ENCODE peak calls at places on chromosomes 3 and 15, in nine cellular contexts. T is type B pancreatic cell; L is pancreas; K is heart right ventricle; B is heart left ventricle; S is mucosa of descending colon; V is B cell; D is ascending aorta; A is CD8-positive, alpha-beta T cell. E is an unnamed sample.

GRCh38 chr15:76181705-76182107 is 121.9 kb downstream of the TMEM266 start:
- DNase-seq in S (no peak), B (no peak), T (no peak), L (no peak), A (no peak), V (no peak), K (no peak), D (no peak), E (no peak)

GRCh38 chr15:47471020-47471419 is 246.3 kb upstream of the SEMA6D start:
- DNase-seq in A (no peak), S (no peak), V (no peak), T (no peak), B (no peak), K (no peak), L (no peak), D (no peak), E (no peak)

GRCh38 chr15:42707068-42707467 is 29.9 kb downstream of the CDAN1 start:
- DNase-seq in D (no peak), S (no peak), L (no peak), B (no peak), V (no peak), K (no peak), T (no peak), A (no peak), E (no peak)

GRCh38 chr3:28595364-28595763 is 246.7 kb upstream of the AZI2 start:
- DNase-seq in T (no peak), K (no peak), D (no peak), S (no peak), L (no peak), V (no peak), A (no peak), B (no peak), E (no peak)

GRCh38 chr15:81261172-81261808 is 62.7 kb downstream of the STARD5 start:
- DNase-seq in S (no peak), T (no peak), L (no peak), A (no peak), K (no peak), D (no peak), V (no peak), B (no peak), E (peak)

GRCh38 chr3:156602424-156602823 is 47.5 kb upstream of the SSR3 start:
- DNase-seq in A (no peak), S (no peak), D (no peak), L (no peak), T (no peak), K (no peak), V (no peak), B (no peak), E (no peak)

GRCh38 chr3:153252963-153253362 is 90.9 kb downstream of the RAP2B start:
- DNase-seq in L (no peak), S (no peak), T (no peak), K (no peak), B (no peak), V (no peak), D (no peak), A (no peak), E (no peak)

GRCh38 chr3:46214751-46215352 is 6.7 kb upstream of the CCR1 start:
- DNase-seq in V (no peak), K (no peak), D (no peak), B (no peak), A (no peak), T (no peak), S (no peak), L (no peak), E (no peak)

GRCh38 chr15:69298697-69299441 is at the start of gene PAQR5:
- DNase-seq in S (peak), L (peak), D (no peak), V (no peak), T (no peak), B (no peak), K (peak), A (no peak), E (no peak)

GRCh38 chr15:82040395-82040794 is 5.4 kb downstream of the MEX3B start:
- DNase-seq in T (no peak), B (no peak), V (no peak), D (no peak), A (no peak), S (no peak), L (no peak), K (no peak), E (no peak)

GRCh38 chr3:32111560-32111959 is 5.1 kb downstream of the GPD1L start:
- DNase-seq in B (no peak), A (no peak), V (no peak), T (no peak), D (no peak), L (no peak), K (no peak), S (no peak), E (no peak)

GRCh38 chr15:84671211-84671610 is 13.2 kb upstream of the NMB start:
- DNase-seq in L (no peak), K (no peak), T (no peak), A (no peak), S (no peak), B (no peak), V (no peak), D (no peak), E (no peak)

GRCh38 chr15:42371125-42371524 is 11.8 kb downstream of the CAPN3 start:
- DNase-seq in D (no peak), B (no peak), T (no peak), A (no peak), V (no peak), K (no peak), S (no peak), L (no peak), E (no peak)

GRCh38 chr3:184241447-184242296 is 7.1 kb downstream of the ALG3 start:
- DNase-seq in B (peak), K (no peak), T (no peak), D (no peak), S (peak), V (no peak), A (no peak), L (peak), E (no peak)

GRCh38 chr3:45312836-45313493 is 75.4 kb upstream of the LARS2 start:
- DNase-seq in K (no peak), D (no peak), A (no peak), T (peak), V (no peak), B (no peak), L (no peak), S (no peak), E (peak)

GRCh38 chr3:43733459-43734384 is 43.0 kb downstream of the ABHD5 start:
- DNase-seq in B (no peak), L (no peak), A (no peak), S (no peak), T (no peak), K (peak), D (peak), V (no peak), E (no peak)

DNA sequence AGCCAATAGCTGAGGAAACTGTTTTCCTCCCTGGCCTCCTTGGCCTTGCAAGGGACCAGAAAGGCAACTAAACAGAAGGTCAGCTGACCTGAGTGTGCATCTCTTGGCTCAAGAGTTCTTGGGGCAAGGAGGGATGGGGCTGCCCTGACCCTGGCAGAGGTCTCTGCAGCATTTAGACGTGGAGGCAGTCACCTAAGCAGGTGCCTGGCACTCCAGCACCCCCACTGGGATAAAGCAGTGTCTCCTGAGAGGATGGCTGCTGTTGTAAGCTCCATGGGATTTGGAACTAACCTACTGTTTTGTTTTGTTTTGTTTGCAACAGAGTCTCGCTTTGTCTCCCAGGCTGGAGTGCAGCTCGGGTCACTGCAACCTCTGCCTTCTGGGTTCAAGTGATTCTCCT is 185.2 kb downstream of the TBC1D2B start:
- DNase-seq in D (no peak), K (no peak), T (no peak), L (no peak), B (peak), S (no peak), V (no peak), A (no peak), E (no peak)
- TF ChIP-seq CTCF in D (no peak), K (no peak), T (no peak), L (no peak), B (no peak), S (no peak), V (no peak), A (no peak), E (no peak)

DNA sequence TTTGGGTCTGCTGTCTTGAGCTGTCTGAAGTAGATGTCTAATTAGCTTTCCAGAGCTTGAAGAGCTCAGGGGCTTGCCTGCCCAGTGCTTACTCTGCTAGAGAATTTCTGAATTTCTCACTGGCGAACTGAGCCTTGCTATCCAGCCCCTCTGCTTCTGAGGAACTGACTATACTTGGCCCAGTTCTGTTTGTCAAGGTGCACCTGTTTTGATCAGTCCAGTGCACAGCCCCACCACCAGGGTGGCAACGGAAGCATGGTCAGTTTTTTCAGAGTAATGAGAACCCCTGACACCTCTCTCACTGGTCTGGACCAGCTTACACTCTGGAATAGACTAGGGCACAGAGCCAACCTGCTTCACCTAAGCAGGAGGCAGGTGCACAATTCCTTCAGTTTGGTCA is 25.2 kb downstream of the ITGB5 start:
- DNase-seq in K (no peak), S (no peak), D (no peak), A (no peak), T (no peak), L (no peak), B (no peak), V (no peak), E (no peak)
- TF ChIP-seq CTCF in K (no peak), S (no peak), D (no peak), A (no peak), T (no peak), L (no peak), B (no peak), V (no peak), E (no peak)

DNA sequence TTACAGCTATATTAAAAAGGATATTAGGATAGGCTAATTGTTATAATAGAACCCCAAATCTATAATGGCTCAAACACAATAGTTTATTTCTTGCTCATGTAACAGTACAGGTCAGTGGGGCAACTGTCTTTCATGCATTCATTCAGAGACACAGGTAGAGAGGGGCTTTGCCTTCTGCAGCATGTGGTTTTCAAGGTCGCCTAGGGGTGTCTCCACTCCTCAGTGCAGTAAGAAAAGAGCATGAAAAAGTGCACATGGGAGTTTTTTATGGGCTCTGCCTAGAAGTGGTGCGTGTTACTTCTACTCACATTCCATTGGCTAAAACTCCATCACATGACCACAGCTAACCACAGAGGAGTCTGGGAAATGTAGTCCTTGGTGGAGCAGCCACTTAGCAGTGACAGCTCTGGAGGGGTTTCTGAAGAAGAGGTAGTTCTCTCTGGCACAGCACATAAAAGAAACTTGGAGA is 1.8 kb downstream of the ZBTB38 start:
- DNase-seq in T (no peak), D (peak), L (no peak), V (peak), K (peak), A (peak), B (no peak), S (no peak), E (no peak)
- TF ChIP-seq CTCF in T (peak), D (peak), L (no peak), V (peak), K (peak), A (peak), B (peak), S (peak), E (peak)

GRCh38 chr3:129014793-129015345 is 13.8 kb downstream of the EFCC1 start:
- DNase-seq in L (peak), T (no peak), S (peak), K (no peak), V (no peak), A (no peak), B (no peak), D (no peak), E (no peak)

GRCh38 chr3:129016725-129017530 is 15.8 kb downstream of the EFCC1 start:
- DNase-seq in L (peak), T (no peak), V (peak), S (peak), B (peak), A (no peak), K (peak), D (no peak), E (no peak)

GRCh38 chr3:129015388-129016105 is 14.4 kb downstream of the EFCC1 start:
- DNase-seq in D (no peak), S (no peak), L (peak), K (peak), A (peak), T (no peak), V (no peak), B (peak), E (no peak)

GRCh38 chr3:129017531-129017899 is 16.4 kb downstream of the EFCC1 start:
- DNase-seq in L (no peak), B (no peak), T (no peak), K (no peak), V (no peak), S (no peak), A (no peak), D (no peak), E (no peak)

GRCh38 chr3:129016366-129016724 is 15.2 kb downstream of the EFCC1 start:
- DNase-seq in S (peak), L (no peak), B (no peak), K (no peak), V (peak), T (no peak), D (no peak), A (peak), E (no peak)
- TF ChIP-seq CTCF in S (peak), L (no peak), B (no peak), K (no peak), V (peak), T (no peak), D (no peak), A (peak), E (no peak)

GRCh38 chr3:190883141-190883540 is 20.6 kb upstream of the GMNC start:
- DNase-seq in S (no peak), D (no peak), B (no peak), K (no peak), V (no peak), T (no peak), A (no peak), L (no peak), E (no peak)

GRCh38 chr3:190877925-190878324 is 15.4 kb upstream of the GMNC start:
- DNase-seq in V (no peak), A (no peak), T (no peak), D (no peak), K (no peak), B (no peak), L (no peak), S (no peak), E (no peak)
- TF ChIP-seq CTCF in V (no peak), A (no peak), T (peak), D (no peak), K (peak), B (no peak), L (no peak), S (no peak), E (peak)

GRCh38 chr3:12954891-12955650 is 113.7 kb upstream of the RPL32 start:
- DNase-seq in T (no peak), D (peak), K (peak), L (peak), V (peak), B (peak), A (no peak), S (peak), E (peak)
- TF ChIP-seq CTCF in T (no peak), D (peak), K (no peak), L (no peak), V (peak), B (peak), A (no peak), S (no peak), E (peak)

DNA sequence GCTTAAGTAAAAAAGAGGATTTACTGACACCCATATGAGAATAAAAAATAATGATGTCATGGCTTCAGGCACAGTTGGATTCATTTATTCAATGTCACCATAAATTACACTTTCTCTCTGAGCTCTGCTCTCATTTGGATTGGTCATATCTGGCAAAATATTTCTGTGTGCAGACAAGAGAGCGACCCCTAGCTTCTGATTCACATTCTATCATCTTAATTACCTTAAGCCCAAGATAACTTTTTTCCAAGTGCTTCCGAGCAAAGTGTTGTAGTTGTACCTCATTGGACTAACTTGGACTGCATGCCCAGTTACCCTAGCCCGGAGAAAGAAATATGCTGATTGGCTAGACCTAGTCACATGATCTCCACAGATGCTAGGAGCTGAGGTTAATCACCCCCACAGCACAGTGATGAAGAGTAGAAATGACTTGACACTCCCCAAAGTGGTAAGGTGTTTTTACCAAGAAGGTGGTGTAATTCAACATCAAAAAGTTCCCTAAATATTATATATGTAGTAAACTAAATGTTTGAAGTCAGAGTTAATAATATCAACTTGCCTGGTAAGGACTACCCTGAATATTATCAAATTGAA is 552.2 kb upstream of the SUCLG2 start:
- DNase-seq in L (no peak), B (no peak), T (no peak), S (no peak), D (no peak), V (no peak), A (no peak), K (no peak), E (no peak)
- TF ChIP-seq CTCF in L (no peak), B (no peak), T (no peak), S (no peak), D (no peak), V (no peak), A (no peak), K (no peak), E (no peak)